ENCODE peak calls at places on chromosomes 12 and 14, in four cellular contexts. K is GM23338, L is kidney tubule cell, A is right cardiac atrium. Q is an unnamed sample.

GRCh38 chr14:77457115-77457521 is 283 bp downstream of the VIPAS39 start:
- DNase-seq in L (no peak), K (no peak), A (no peak), Q (no peak)

GRCh38 chr14:103372552-103373304 is 12.5 kb upstream of the MARK3 start:
- DNase-seq in K (peak; percentile 24), A (no peak), L (peak; percentile 98), Q (peak; percentile 29)

GRCh38 chr14:73783107-73783727 is 68.4 kb upstream of the PTGR2 start:
- DNase-seq in L (no peak), K (peak; percentile 67), A (no peak), Q (peak; percentile 28)

GRCh38 chr12:10718279-10718821 is 4.8 kb downstream of the YBX3 start:
- DNase-seq in K (peak; percentile 32), L (peak; percentile 41), A (no peak), Q (no peak)

GRCh38 chr12:68359669-68360068 is 27.5 kb upstream of the MDM1 start:
- DNase-seq in A (no peak), L (no peak), K (no peak), Q (no peak)

GRCh38 chr12:46214668-46215429 is 54.0 kb downstream of the SLC38A1 start:
- DNase-seq in A (peak; percentile 47), K (no peak), L (peak; percentile 72), Q (no peak)

GRCh38 chr14:65847065-65847847 is 434.7 kb downstream of the FUT8 start:
- DNase-seq in L (no peak), K (no peak), A (no peak), Q (no peak)

GRCh38 chr12:57429473-57430116 is 1.2 kb downstream of the R3HDM2 start:
- DNase-seq in A (no peak), K (no peak), L (peak; percentile 30), Q (no peak)

GRCh38 chr12:10214877-10215267 is 2.2 kb downstream of the GABARAPL1 start:
- DNase-seq in L (peak; percentile 82), K (no peak), A (no peak), Q (peak; percentile 49)

GRCh38 chr14:104537613-104537988 is 42.0 kb upstream of the C14orf180 start:
- DNase-seq in K (no peak), A (no peak), L (peak; percentile 16), Q (no peak)

GRCh38 chr12:94614288-94614721 is 36.1 kb downstream of the TMCC3 start:
- DNase-seq in L (peak; percentile 76), K (peak; percentile 76), A (no peak), Q (no peak)

GRCh38 chr12:96338852-96339478 is 61.3 kb downstream of the CDK17 start:
- DNase-seq in A (no peak), K (no peak), L (no peak), Q (peak; percentile 82)

GRCh38 chr14:21070083-21070609 is at the start of gene ARHGEF40:
- DNase-seq in A (peak; percentile 91), L (peak; percentile 60), K (peak; percentile 60), Q (peak; percentile 44)

GRCh38 chr14:38721822-38722431 is 381.1 kb downstream of the SEC23A start:
- DNase-seq in L (peak; percentile 55), K (peak; percentile 87), A (peak; percentile 79), Q (peak; percentile 78)

GRCh38 chr14:101817511-101818001 is 56.0 kb downstream of the PPP2R5C start:
- DNase-seq in K (no peak), L (no peak), A (no peak), Q (no peak)

GRCh38 chr12:55716582-55717396 is 943 bp downstream of the BLOC1S1 start:
- DNase-seq in K (no peak), L (no peak), A (peak; percentile 52), Q (no peak)

GRCh38 chr14:37062191-37062803 is 110.1 kb downstream of the SLC25A21 start:
- DNase-seq in L (no peak), A (no peak), K (no peak), Q (no peak)

GRCh38 chr12:23066095-23066494 is 441.1 kb downstream of the ETNK1 start:
- DNase-seq in L (no peak), A (no peak), K (no peak), Q (no peak)

GRCh38 chr14:96224480-96225096 is 19.9 kb downstream of the BDKRB2 start:
- DNase-seq in K (no peak), L (no peak), A (no peak), Q (no peak)

GRCh38 chr14:54805521-54806322 is 96.9 kb downstream of the GCH1 start:
- DNase-seq in K (peak; percentile 96), A (peak; percentile 94), L (peak; percentile 82), Q (peak; percentile 78)

GRCh38 chr14:52640137-52640536 is 55.2 kb downstream of the ERO1A start:
- DNase-seq in K (no peak), L (no peak), A (no peak), Q (no peak)

GRCh38 chr14:61152851-61153364 is 128.2 kb downstream of the TMEM30B start:
- DNase-seq in A (no peak), K (no peak), L (no peak), Q (no peak)

GRCh38 chr12:93802698-93803097 is 125.5 kb downstream of the CRADD start:
- DNase-seq in A (no peak), K (peak; percentile 21), L (peak; percentile 42), Q (no peak)

GRCh38 chr12:116996058-116996457 is 85.3 kb downstream of the FBXW8 start:
- DNase-seq in L (no peak), K (no peak), A (peak; percentile 80), Q (no peak)

GRCh38 chr12:103268831-103269514 is 226.8 kb downstream of the C12orf42 start:
- DNase-seq in L (peak; percentile 21), K (no peak), A (no peak), Q (no peak)

GRCh38 chr12:4202482-4202881 is 71.1 kb upstream of the CCND2 start:
- DNase-seq in L (no peak), K (no peak), A (no peak), Q (no peak)

GRCh38 chr12:65561798-65562382 is 262.4 kb upstream of the HMGA2 start:
- DNase-seq in L (peak; percentile 82), K (no peak), A (no peak), Q (no peak)

GRCh38 chr14:100297320-100298300 is 8.6 kb downstream of the SLC25A29 start:
- DNase-seq in A (peak; percentile 94), L (peak; percentile 30), K (no peak), Q (peak; percentile 88)

GRCh38 chr14:49970474-49971147 is 77.7 kb downstream of the ARF6 start:
- DNase-seq in L (no peak), A (no peak), K (no peak), Q (no peak)

GRCh38 chr12:110689601-110690430 is 901 bp upstream of the HVCN1 start:
- DNase-seq in K (peak; percentile 83), L (no peak), A (peak; percentile 74), Q (peak; percentile 41)

GRCh38 chr12:98291828-98292227 is 223.6 kb upstream of the TMPO start:
- DNase-seq in L (no peak), A (no peak), K (peak; percentile 43), Q (no peak)

GRCh38 chr14:70971588-70971987 is 64.3 kb downstream of the PCNX1 start:
- DNase-seq in A (no peak), K (peak; percentile 17), L (no peak), Q (no peak)

GRCh38 chr12:57147641-57147944 is 174 bp upstream of the LRP1-AS start:
- DNase-seq in K (no peak), L (peak; percentile 26), A (peak; percentile 70), Q (peak; percentile 46)

GRCh38 chr12:110245278-110245868 is 35.7 kb upstream of the ATP2A2 start:
- DNase-seq in K (peak; percentile 73), L (no peak), A (peak; percentile 79), Q (peak; percentile 47)

GRCh38 chr14:100979780-100980179 is 76.3 kb upstream of the RTL1 start:
- DNase-seq in L (peak; percentile 62), K (no peak), A (no peak), Q (no peak)